ENCODE peak calls at places on chromosomes 7 and 10, in six cellular contexts. One of them, this sample, is unnamed.

GRCh38 chr10:6647811-6648526 is 67.9 kb upstream of the PRKCQ start:
- DNase-seq in lower leg skin: peak; percentile 19
- DNase-seq in CD4-positive, alpha-beta T cell: peak; percentile 46
- DNase-seq in prostate gland: no peak
- DNase-seq in natural killer cell: peak; percentile 45
- DNase-seq in Calu3: peak; percentile 71
- DNase-seq in this sample: no peak

GRCh38 chr10:113023017-113023416 is 73.0 kb downstream of the TCF7L2 start:
- DNase-seq in lower leg skin: no peak
- DNase-seq in CD4-positive, alpha-beta T cell: no peak
- DNase-seq in prostate gland: no peak
- DNase-seq in natural killer cell: no peak
- DNase-seq in Calu3: no peak
- DNase-seq in this sample: no peak

GRCh38 chr10:70714961-70715360 is 42.7 kb downstream of the ADAMTS14 start:
- DNase-seq in lower leg skin: no peak
- DNase-seq in CD4-positive, alpha-beta T cell: no peak
- DNase-seq in prostate gland: no peak
- DNase-seq in natural killer cell: no peak
- DNase-seq in Calu3: no peak
- DNase-seq in this sample: no peak

GRCh38 chr7:78501064-78501463 is 702.5 kb downstream of the PHTF2 start:
- DNase-seq in lower leg skin: no peak
- DNase-seq in CD4-positive, alpha-beta T cell: no peak
- DNase-seq in prostate gland: no peak
- DNase-seq in natural killer cell: no peak
- DNase-seq in Calu3: no peak
- DNase-seq in this sample: no peak

GRCh38 chr7:69610675-69611037 is 12.4 kb downstream of the AUTS2 start:
- DNase-seq in lower leg skin: no peak
- DNase-seq in CD4-positive, alpha-beta T cell: no peak
- DNase-seq in prostate gland: no peak
- DNase-seq in natural killer cell: no peak
- DNase-seq in Calu3: no peak
- DNase-seq in this sample: no peak

GRCh38 chr7:96920064-96920463 is 85.3 kb upstream of the DLX6 start:
- DNase-seq in lower leg skin: no peak
- DNase-seq in CD4-positive, alpha-beta T cell: no peak
- DNase-seq in prostate gland: no peak
- DNase-seq in natural killer cell: no peak
- DNase-seq in Calu3: no peak
- DNase-seq in this sample: no peak

GRCh38 chr10:63115732-63116383 is 17.3 kb upstream of the NRBF2 start:
- DNase-seq in lower leg skin: peak; percentile 83
- DNase-seq in CD4-positive, alpha-beta T cell: no peak
- DNase-seq in prostate gland: peak; percentile 72
- DNase-seq in natural killer cell: no peak
- DNase-seq in Calu3: peak; percentile 10
- DNase-seq in this sample: no peak

GRCh38 chr10:70685461-70685911 is 13.2 kb downstream of the ADAMTS14 start:
- DNase-seq in lower leg skin: no peak
- DNase-seq in CD4-positive, alpha-beta T cell: no peak
- DNase-seq in prostate gland: no peak
- DNase-seq in natural killer cell: no peak
- DNase-seq in Calu3: no peak
- DNase-seq in this sample: no peak

GRCh38 chr10:21304198-21304597 is 221.3 kb downstream of the SKIDA1 start:
- DNase-seq in lower leg skin: no peak
- DNase-seq in CD4-positive, alpha-beta T cell: no peak
- DNase-seq in prostate gland: no peak
- DNase-seq in natural killer cell: no peak
- DNase-seq in Calu3: no peak
- DNase-seq in this sample: no peak

GRCh38 chr10:71396714-71397339 is at the start of gene CDH23:
- DNase-seq in lower leg skin: no peak
- DNase-seq in CD4-positive, alpha-beta T cell: no peak
- DNase-seq in prostate gland: peak; percentile 31
- DNase-seq in natural killer cell: no peak
- DNase-seq in Calu3: peak; percentile 29
- DNase-seq in this sample: no peak

GRCh38 chr7:141906285-141906684 is 9.9 kb upstream of the OR9A4 start:
- DNase-seq in lower leg skin: no peak
- DNase-seq in CD4-positive, alpha-beta T cell: no peak
- DNase-seq in prostate gland: no peak
- DNase-seq in natural killer cell: no peak
- DNase-seq in Calu3: no peak
- DNase-seq in this sample: no peak

GRCh38 chr10:21638681-21639080 is 104.6 kb downstream of the MLLT10 start:
- DNase-seq in lower leg skin: no peak
- DNase-seq in CD4-positive, alpha-beta T cell: no peak
- DNase-seq in prostate gland: no peak
- DNase-seq in natural killer cell: no peak
- DNase-seq in Calu3: no peak
- DNase-seq in this sample: no peak

GRCh38 chr10:75887369-75887768 is 455.9 kb downstream of the LRMDA start:
- DNase-seq in lower leg skin: no peak
- DNase-seq in CD4-positive, alpha-beta T cell: no peak
- DNase-seq in prostate gland: no peak
- DNase-seq in natural killer cell: no peak
- DNase-seq in Calu3: no peak
- DNase-seq in this sample: no peak

GRCh38 chr7:116195451-116195850 is 14.9 kb upstream of the TES start:
- DNase-seq in lower leg skin: no peak
- DNase-seq in CD4-positive, alpha-beta T cell: no peak
- DNase-seq in prostate gland: no peak
- DNase-seq in natural killer cell: no peak
- DNase-seq in Calu3: no peak
- DNase-seq in this sample: no peak

GRCh38 chr10:69749180-69750010 is 52.3 kb upstream of the COL13A1 start:
- DNase-seq in lower leg skin: no peak
- DNase-seq in CD4-positive, alpha-beta T cell: no peak
- DNase-seq in prostate gland: no peak
- DNase-seq in natural killer cell: no peak
- DNase-seq in Calu3: no peak
- DNase-seq in this sample: no peak

GRCh38 chr7:87600130-87601124 is at the start of gene ABCB1:
- DNase-seq in lower leg skin: peak; percentile 19
- DNase-seq in CD4-positive, alpha-beta T cell: peak; percentile 48
- DNase-seq in prostate gland: no peak
- DNase-seq in natural killer cell: peak; percentile 47
- DNase-seq in Calu3: peak; percentile 21
- DNase-seq in this sample: peak; percentile 37
- TF ChIP-seq CTCF in lower leg skin: no peak
- TF ChIP-seq CTCF in CD4-positive, alpha-beta T cell: no peak
- TF ChIP-seq CTCF in prostate gland: no peak
- TF ChIP-seq CTCF in natural killer cell: no peak
- TF ChIP-seq CTCF in Calu3: no peak
- TF ChIP-seq CTCF in this sample: no peak

GRCh38 chr10:86684305-86684704 is 16.0 kb downstream of the LDB3 start:
- DNase-seq in lower leg skin: no peak
- DNase-seq in CD4-positive, alpha-beta T cell: no peak
- DNase-seq in prostate gland: no peak
- DNase-seq in natural killer cell: no peak
- DNase-seq in Calu3: peak; percentile 58
- DNase-seq in this sample: no peak
- TF ChIP-seq CTCF in lower leg skin: no peak
- TF ChIP-seq CTCF in CD4-positive, alpha-beta T cell: no peak
- TF ChIP-seq CTCF in prostate gland: peak; percentile 8
- TF ChIP-seq CTCF in natural killer cell: no peak
- TF ChIP-seq CTCF in Calu3: no peak
- TF ChIP-seq CTCF in this sample: no peak

DNA sequence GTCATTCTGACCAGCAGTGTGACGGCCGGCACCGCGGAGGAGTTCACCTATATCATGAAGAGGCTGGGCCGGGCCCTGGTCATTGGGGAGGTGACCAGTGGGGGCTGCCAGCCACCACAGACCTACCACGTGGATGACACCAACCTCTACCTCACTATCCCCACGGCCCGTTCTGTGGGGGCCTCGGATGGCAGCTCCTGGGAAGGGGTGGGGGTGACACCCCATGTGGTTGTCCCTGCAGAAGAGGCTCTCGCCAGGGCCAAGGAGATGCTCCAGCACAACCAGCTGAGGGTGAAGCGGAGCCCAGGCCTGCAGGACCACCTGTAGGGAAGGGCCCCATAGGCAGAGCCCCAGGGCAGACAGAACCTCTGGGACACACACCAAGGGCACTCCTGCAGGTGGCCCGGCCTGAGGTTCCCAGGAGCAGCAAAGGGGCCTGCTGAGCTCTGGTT is 9.0 kb downstream of the RBP3 start:
- DNase-seq in lower leg skin: no peak
- DNase-seq in CD4-positive, alpha-beta T cell: no peak
- DNase-seq in prostate gland: no peak
- DNase-seq in natural killer cell: no peak
- DNase-seq in Calu3: no peak
- DNase-seq in this sample: no peak
- TF ChIP-seq CTCF in lower leg skin: no peak
- TF ChIP-seq CTCF in CD4-positive, alpha-beta T cell: no peak
- TF ChIP-seq CTCF in prostate gland: no peak
- TF ChIP-seq CTCF in natural killer cell: no peak
- TF ChIP-seq CTCF in Calu3: no peak
- TF ChIP-seq CTCF in this sample: no peak

GRCh38 chr10:88934900-88935672 is 17.5 kb downstream of the ACTA2 start:
- DNase-seq in lower leg skin: peak; percentile 84
- DNase-seq in CD4-positive, alpha-beta T cell: peak; percentile 61
- DNase-seq in prostate gland: peak; percentile 80
- DNase-seq in natural killer cell: peak; percentile 50
- DNase-seq in Calu3: peak; percentile 66
- DNase-seq in this sample: peak; percentile 22
- TF ChIP-seq CTCF in lower leg skin: no peak
- TF ChIP-seq CTCF in CD4-positive, alpha-beta T cell: peak; percentile 93
- TF ChIP-seq CTCF in prostate gland: peak; percentile 67
- TF ChIP-seq CTCF in natural killer cell: peak; percentile 90
- TF ChIP-seq CTCF in Calu3: peak; percentile 18
- TF ChIP-seq CTCF in this sample: peak; percentile 99

DNA sequence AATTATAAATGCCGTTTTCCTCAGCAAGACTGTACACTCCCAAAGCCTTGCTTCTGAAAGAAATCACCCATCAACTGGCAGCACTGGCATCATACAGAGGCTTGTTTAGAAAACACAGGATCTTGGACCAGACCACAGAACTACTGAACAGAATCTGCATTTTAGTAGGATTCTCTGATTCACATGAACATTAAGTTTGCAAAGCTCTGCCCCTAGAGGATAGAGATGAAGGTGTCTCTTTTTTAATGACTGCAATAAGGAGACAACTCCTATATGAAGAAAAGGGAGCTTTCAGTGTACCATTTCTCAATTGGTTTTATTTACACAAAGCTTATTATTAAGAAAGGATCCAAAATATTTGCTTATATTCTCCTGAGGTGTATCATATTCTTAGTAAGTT is 172.7 kb downstream of the AGMO start:
- DNase-seq in lower leg skin: no peak
- DNase-seq in CD4-positive, alpha-beta T cell: no peak
- DNase-seq in prostate gland: no peak
- DNase-seq in natural killer cell: no peak
- DNase-seq in Calu3: no peak
- DNase-seq in this sample: no peak
- TF ChIP-seq CTCF in lower leg skin: no peak
- TF ChIP-seq CTCF in CD4-positive, alpha-beta T cell: no peak
- TF ChIP-seq CTCF in prostate gland: no peak
- TF ChIP-seq CTCF in natural killer cell: no peak
- TF ChIP-seq CTCF in Calu3: no peak
- TF ChIP-seq CTCF in this sample: no peak

GRCh38 chr10:122490268-122490667 is 28.9 kb downstream of the HTRA1 start:
- DNase-seq in lower leg skin: no peak
- DNase-seq in CD4-positive, alpha-beta T cell: no peak
- DNase-seq in prostate gland: no peak
- DNase-seq in natural killer cell: no peak
- DNase-seq in Calu3: no peak
- DNase-seq in this sample: no peak

GRCh38 chr10:122484276-122485060 is 23.1 kb downstream of the HTRA1 start:
- DNase-seq in lower leg skin: no peak
- DNase-seq in CD4-positive, alpha-beta T cell: no peak
- DNase-seq in prostate gland: no peak
- DNase-seq in natural killer cell: no peak
- DNase-seq in Calu3: no peak
- DNase-seq in this sample: no peak

GRCh38 chr10:122487231-122487765 is 25.9 kb downstream of the HTRA1 start:
- DNase-seq in lower leg skin: no peak
- DNase-seq in CD4-positive, alpha-beta T cell: no peak
- DNase-seq in prostate gland: peak; percentile 28
- DNase-seq in natural killer cell: no peak
- DNase-seq in Calu3: no peak
- DNase-seq in this sample: no peak

GRCh38 chr10:122485670-122486069 is 24.3 kb downstream of the HTRA1 start:
- DNase-seq in lower leg skin: no peak
- DNase-seq in CD4-positive, alpha-beta T cell: no peak
- DNase-seq in prostate gland: no peak
- DNase-seq in natural killer cell: no peak
- DNase-seq in Calu3: no peak
- DNase-seq in this sample: no peak

DNA sequence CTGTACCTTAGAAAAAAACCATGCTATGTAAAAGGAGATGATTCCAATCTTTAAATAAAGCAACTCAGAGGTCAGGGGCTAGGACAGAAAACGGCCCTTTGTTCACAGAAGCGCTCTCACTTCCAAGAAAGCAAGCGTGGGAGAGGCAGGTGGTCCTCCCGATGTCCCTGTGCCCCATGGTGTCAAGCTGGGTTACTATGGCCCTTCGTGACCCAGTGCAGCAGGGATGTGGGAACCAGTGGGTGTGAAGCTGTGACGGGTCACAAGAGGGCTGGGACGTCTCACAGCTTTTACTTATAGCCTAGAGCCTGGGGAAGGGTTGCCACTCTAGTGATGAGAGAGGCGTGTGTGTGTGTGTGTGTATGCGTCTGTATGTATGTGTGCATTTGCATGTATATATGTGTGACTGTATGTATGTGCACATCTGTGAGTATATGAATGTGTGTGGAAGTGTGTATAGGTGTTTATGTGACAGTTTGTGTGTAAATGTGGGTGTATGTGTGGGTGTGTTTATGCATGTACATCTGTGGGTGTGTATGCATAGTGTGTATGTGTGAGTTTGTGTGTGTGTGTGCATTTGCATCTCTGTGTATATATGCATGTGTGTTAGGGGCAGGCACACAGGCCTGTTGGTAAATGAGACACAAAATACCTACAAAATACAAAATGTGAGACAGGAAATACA is 25.2 kb downstream of the HTRA1 start:
- DNase-seq in lower leg skin: no peak
- DNase-seq in CD4-positive, alpha-beta T cell: no peak
- DNase-seq in prostate gland: no peak
- DNase-seq in natural killer cell: no peak
- DNase-seq in Calu3: no peak
- DNase-seq in this sample: no peak
- TF ChIP-seq CTCF in lower leg skin: no peak
- TF ChIP-seq CTCF in CD4-positive, alpha-beta T cell: no peak
- TF ChIP-seq CTCF in prostate gland: no peak
- TF ChIP-seq CTCF in natural killer cell: no peak
- TF ChIP-seq CTCF in Calu3: no peak
- TF ChIP-seq CTCF in this sample: no peak

This sample was measured in activated B cell treated with CpG ODN at 0.5 μM for 24 hours.